ENCODE peak calls at places on chromosomes 6 and 20, in five cellular contexts. O is cardiac muscle cell; J is astrocyte of the spinal cord; X is left colon; L is effector CD4-positive, alpha-beta T cell. G is an unnamed sample.

GRCh38 chr6:139446768-139447167 is 72.3 kb upstream of the CITED2 start:
- DNase-seq in O (no peak), J (no peak), X (no peak), L (no peak), G (no peak)

GRCh38 chr20:46268131-46268611 is 40.1 kb downstream of the CDH22 start:
- DNase-seq in O (no peak), J (no peak), X (no peak), L (no peak), G (no peak)

GRCh38 chr6:124978451-124979293 is 16.4 kb downstream of the RNF217 start:
- DNase-seq in O (no peak), J (no peak), X (no peak), L (no peak), G (no peak)

GRCh38 chr6:79544939-79545450 is 7.8 kb upstream of the LCA5 start:
- DNase-seq in O (peak; percentile 76), J (peak; percentile 99), X (peak; percentile 77), L (no peak), G (peak; percentile 86)

GRCh38 chr20:57867181-57867803 is 157.5 kb upstream of the PMEPA1 start:
- DNase-seq in O (no peak), J (no peak), X (no peak), L (no peak), G (no peak)

GRCh38 chr6:90493332-90493731 is 93.5 kb downstream of the MAP3K7 start:
- DNase-seq in O (no peak), J (peak; percentile 38), X (no peak), L (no peak), G (no peak)

GRCh38 chr6:157726892-157727628 is 96.0 kb upstream of the SNX9 start:
- DNase-seq in O (no peak), J (no peak), X (no peak), L (no peak), G (no peak)

GRCh38 chr20:61437280-61438206 is 185.5 kb downstream of the CDH4 start:
- DNase-seq in O (peak; percentile 61), J (peak; percentile 93), X (no peak), L (no peak), G (peak; percentile 27)

GRCh38 chr20:35215066-35215956 is 11.2 kb upstream of the MMP24 start:
- DNase-seq in O (no peak), J (peak; percentile 23), X (no peak), L (no peak), G (no peak)

GRCh38 chr20:38143646-38144554 is 21.2 kb downstream of the TGM2 start:
- DNase-seq in O (peak; percentile 49), J (peak; percentile 84), X (peak; percentile 93), L (no peak), G (no peak)

GRCh38 chr6:29887330-29887818 is 55.0 kb upstream of the HLA-A start:
- DNase-seq in O (peak; percentile 29), J (peak; percentile 14), X (peak; percentile 68), L (peak; percentile 26), G (peak; percentile 8)

GRCh38 chr20:2799688-2800589 is 488 bp downstream of the CPXM1 start:
- DNase-seq in O (peak; percentile 22), J (peak; percentile 16), X (no peak), L (no peak), G (no peak)